ENCODE peak calls at places on chromosomes 12 and 14, in six cellular contexts. W is K562, S is IMR-90, Q is HepG2, N is HCT116, P is H1. F is an unnamed sample.

GRCh38 chr12:31872831-31873604 is 86.2 kb upstream of the RESF1 start:
- DNase-seq in W (no peak), S (no peak), Q (no peak), N (no peak), P (no peak), F (no peak)

GRCh38 chr12:127179199-127179598 is 1087.8 kb upstream of the TMEM132C start:
- DNase-seq in W (no peak), S (no peak), Q (no peak), N (no peak), P (no peak), F (no peak)

GRCh38 chr14:89616425-89617141 is 199.6 kb upstream of the FOXN3 start:
- DNase-seq in W (no peak), S (peak), Q (peak), N (no peak), P (no peak), F (no peak)

GRCh38 chr12:121996945-121997612 is 24.6 kb upstream of the BCL7A start:
- DNase-seq in W (no peak), S (peak), Q (no peak), N (no peak), P (no peak), F (no peak)

GRCh38 chr12:131783915-131784541 is 44.2 kb upstream of the MMP17 start:
- DNase-seq in W (peak), S (peak), Q (no peak), N (peak), P (no peak), F (peak)

GRCh38 chr14:90287791-90288190 is 31.4 kb downstream of the PSMC1 start:
- DNase-seq in W (no peak), S (no peak), Q (no peak), N (no peak), P (no peak), F (no peak)

GRCh38 chr12:117485984-117486839 is 124.8 kb upstream of the NOS1 start:
- DNase-seq in W (no peak), S (no peak), Q (no peak), N (no peak), P (no peak), F (no peak)

GRCh38 chr14:100609331-100609870 is 22.2 kb upstream of the BEGAIN start:
- DNase-seq in W (no peak), S (no peak), Q (no peak), N (no peak), P (no peak), F (no peak)

GRCh38 chr14:22887260-22887989 is 4.4 kb downstream of the REM2 start:
- DNase-seq in W (peak), S (peak), Q (no peak), N (peak), P (no peak), F (peak)

GRCh38 chr12:63086149-63086915 is 64.7 kb downstream of the AVPR1A start:
- DNase-seq in W (no peak), S (no peak), Q (no peak), N (no peak), P (no peak), F (no peak)

GRCh38 chr14:77106666-77107065 is 8.6 kb downstream of the CIPC start:
- DNase-seq in W (no peak), S (no peak), Q (no peak), N (no peak), P (no peak), F (no peak)

GRCh38 chr12:31819427-31819826 is 90.6 kb upstream of the AMN1 start:
- DNase-seq in W (no peak), S (no peak), Q (no peak), N (no peak), P (no peak), F (no peak)

GRCh38 chr12:48542300-48542928 is 17.0 kb downstream of the OR8S1 start:
- DNase-seq in W (peak), S (peak), Q (peak), N (peak), P (peak), F (no peak)

GRCh38 chr14:81416233-81416927 is 16.3 kb upstream of the STON2 start:
- DNase-seq in W (peak), S (no peak), Q (no peak), N (no peak), P (no peak), F (no peak)

GRCh38 chr14:23550827-23551265 is 719 bp downstream of the ZFHX2 start:
- DNase-seq in W (peak), S (peak), Q (no peak), N (no peak), P (peak), F (no peak)

GRCh38 chr12:50572275-50572674 is 67.5 kb downstream of the DIP2B start:
- DNase-seq in W (no peak), S (peak), Q (peak), N (no peak), P (no peak), F (no peak)

GRCh38 chr14:55350461-55350860 is 61.2 kb downstream of the ATG14 start:
- DNase-seq in W (no peak), S (no peak), Q (no peak), N (no peak), P (peak), F (no peak)

GRCh38 chr12:121953695-121954094 is 35.3 kb downstream of the CFAP251 start:
- DNase-seq in W (no peak), S (no peak), Q (peak), N (no peak), P (no peak), F (no peak)

GRCh38 chr12:89230376-89231101 is 121.8 kb downstream of the DUSP6 start:
- DNase-seq in W (no peak), S (no peak), Q (peak), N (no peak), P (no peak), F (no peak)
- H2AFZ ChIP-seq in W (no peak), S (no peak), Q (no peak), N (no peak), P (no peak), F (no peak)

GRCh38 chr14:61524211-61524806 is 171.0 kb upstream of the HIF1A start:
- DNase-seq in W (no peak), S (peak), Q (peak), N (peak), P (no peak), F (no peak)

GRCh38 chr14:61524936-61525292 is 170.4 kb upstream of the HIF1A start:
- DNase-seq in W (no peak), S (no peak), Q (no peak), N (no peak), P (no peak), F (no peak)

GRCh38 chr14:61523751-61524150 is 171.6 kb upstream of the HIF1A start:
- DNase-seq in W (no peak), S (no peak), Q (no peak), N (no peak), P (no peak), F (no peak)

GRCh38 chr14:61526405-61527312 is 168.7 kb upstream of the HIF1A start:
- DNase-seq in W (no peak), S (no peak), Q (peak), N (no peak), P (no peak), F (no peak)

DNA sequence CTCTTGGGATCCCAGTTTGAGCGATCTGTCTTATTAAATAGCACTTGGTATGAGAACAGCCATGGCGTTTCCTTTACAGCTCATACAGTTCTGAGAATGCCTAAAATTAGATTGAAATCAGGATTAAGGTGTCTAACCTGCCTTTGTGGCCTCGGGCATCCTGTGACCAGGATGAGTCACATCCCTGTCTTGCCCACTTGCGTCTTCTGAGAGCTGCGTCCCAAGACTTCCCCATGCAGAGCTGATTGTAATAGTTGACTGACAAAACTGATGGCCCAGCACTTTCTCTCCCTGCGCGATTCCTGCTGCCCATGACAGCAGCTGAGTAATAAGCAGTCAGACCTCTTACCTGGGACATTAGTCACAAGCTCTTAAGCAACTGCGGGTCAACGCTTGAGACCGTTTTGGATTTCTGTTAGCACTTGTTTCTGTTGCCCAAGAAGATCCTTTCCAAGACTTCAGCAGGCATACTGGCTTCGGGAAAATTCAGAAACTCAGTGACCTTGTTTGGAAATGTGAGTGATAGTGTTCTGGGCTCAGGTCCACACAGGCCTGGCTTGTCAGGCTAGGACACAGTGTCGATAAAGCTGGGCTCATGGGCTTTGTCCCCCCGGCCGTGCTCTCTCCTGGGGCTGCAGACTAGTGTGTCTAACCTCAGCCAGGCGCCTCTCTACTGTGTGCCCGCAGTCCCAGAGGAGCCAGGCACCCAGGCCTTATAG is 169.9 kb upstream of the HIF1A start:
- DNase-seq in W (no peak), S (peak), Q (no peak), N (peak), P (no peak), F (peak)
- TF ChIP-seq CEBPB in W (no peak), S (peak), Q (no peak), N (peak), P (no peak), F (no peak)

GRCh38 chr14:105397350-105397931 is 897 bp upstream of the TEX22 start:
- DNase-seq in W (no peak), S (no peak), Q (no peak), N (no peak), P (no peak), F (no peak)
- H2AFZ ChIP-seq in W (peak), S (peak), Q (no peak), N (no peak), P (no peak), F (peak)

GRCh38 chr12:56804169-56804568 is 41.0 kb downstream of the HSD17B6 start:
- DNase-seq in W (no peak), S (no peak), Q (no peak), N (no peak), P (no peak), F (no peak)
- TF ChIP-seq CEBPB in W (no peak), S (no peak), Q (no peak), N (no peak), P (no peak), F (no peak)

GRCh38 chr12:41486718-41487117 is 298.6 kb downstream of the PDZRN4 start:
- DNase-seq in W (no peak), S (peak), Q (no peak), N (no peak), P (no peak), F (no peak)
- H2AFZ ChIP-seq in W (no peak), S (no peak), Q (no peak), N (no peak), P (peak), F (no peak)

DNA sequence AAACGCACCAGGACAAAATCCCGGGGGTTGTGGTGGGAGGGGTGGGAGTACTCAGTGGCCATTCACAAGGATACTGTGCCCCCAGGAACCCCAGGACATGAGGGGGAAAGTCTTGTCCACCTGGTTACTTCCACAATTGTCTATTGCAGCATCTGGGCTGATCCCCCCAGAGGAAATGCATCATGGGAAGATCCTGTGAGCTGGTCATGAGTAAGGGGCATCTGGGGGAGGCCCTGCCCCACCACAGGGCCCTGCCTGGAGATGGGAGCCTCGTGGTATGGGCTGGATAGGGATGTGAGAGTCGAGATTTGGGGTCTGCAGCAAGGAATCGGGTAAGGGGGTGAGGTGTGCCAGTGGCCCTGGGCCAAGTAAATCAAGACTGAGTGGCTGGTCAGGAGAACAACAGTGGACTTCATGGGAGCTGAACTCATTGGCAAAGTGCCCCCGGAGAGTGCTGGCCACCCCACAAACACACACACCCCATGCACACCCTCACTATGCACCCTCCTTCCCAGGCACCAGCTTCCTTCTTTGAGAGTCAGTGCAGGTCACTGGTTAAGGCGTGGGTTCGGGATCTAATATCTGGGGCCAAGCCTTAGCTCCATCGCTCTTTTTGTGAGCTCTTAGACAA is 3.0 kb upstream of the SERPINA1 start:
- DNase-seq in W (no peak), S (no peak), Q (no peak), N (no peak), P (no peak), F (no peak)
- TF ChIP-seq CEBPB in W (no peak), S (no peak), Q (no peak), N (no peak), P (no peak), F (no peak)

GRCh38 chr14:24954697-24955037 is 95.3 kb downstream of the STXBP6 start:
- DNase-seq in W (no peak), S (no peak), Q (no peak), N (no peak), P (no peak), F (no peak)

GRCh38 chr14:24956104-24956503 is 93.8 kb downstream of the STXBP6 start:
- DNase-seq in W (no peak), S (no peak), Q (no peak), N (no peak), P (no peak), F (no peak)

GRCh38 chr14:24954037-24954696 is 95.8 kb downstream of the STXBP6 start:
- DNase-seq in W (no peak), S (no peak), Q (no peak), N (no peak), P (no peak), F (peak)

GRCh38 chr14:24948261-24948847 is 101.6 kb downstream of the STXBP6 start:
- DNase-seq in W (no peak), S (no peak), Q (no peak), N (no peak), P (no peak), F (no peak)

GRCh38 chr14:24952851-24953666 is 96.9 kb downstream of the STXBP6 start:
- DNase-seq in W (peak), S (peak), Q (peak), N (no peak), P (no peak), F (no peak)
- H2AFZ ChIP-seq in W (no peak), S (no peak), Q (no peak), N (no peak), P (no peak), F (no peak)

GRCh38 chr14:36256131-36256801 is 64.2 kb downstream of the MBIP start:
- DNase-seq in W (no peak), S (no peak), Q (no peak), N (no peak), P (no peak), F (no peak)

GRCh38 chr14:36258241-36258640 is 62.2 kb downstream of the MBIP start:
- DNase-seq in W (no peak), S (no peak), Q (no peak), N (no peak), P (no peak), F (no peak)

GRCh38 chr14:36254020-36254614 is 66.3 kb downstream of the MBIP start:
- DNase-seq in W (no peak), S (peak), Q (peak), N (no peak), P (peak), F (no peak)
- TF ChIP-seq CEBPB in W (no peak), S (no peak), Q (no peak), N (no peak), P (no peak), F (no peak)

GRCh38 chr12:7403466-7403865 is 40.5 kb downstream of the CD163L1 start:
- DNase-seq in W (no peak), S (peak), Q (peak), N (no peak), P (no peak), F (no peak)
- H2AFZ ChIP-seq in W (no peak), S (no peak), Q (no peak), N (no peak), P (peak), F (no peak)